ENCODE peak calls at places on chromosome 20, in four cellular contexts. L, D, A and M are unnamed samples. For H3K27me3, the result is how much of the 10 kb centered on the place peaks cover.

GRCh38 chr20:21134883-21135493 is 9.1 kb downstream of the KIZ start:
- DNase-seq in D (no peak), A (no peak), L (no peak), M (no peak)

GRCh38 chr20:33840759-33841438 is 29.8 kb downstream of the CHMP4B start:
- DNase-seq in A (no peak), L (no peak), D (no peak), M (no peak)

GRCh38 chr20:11431613-11432012 is 486.1 kb upstream of the BTBD3 start:
- DNase-seq in A (no peak), L (no peak), D (no peak), M (no peak)

GRCh38 chr20:33893314-33893713 is 82.2 kb downstream of the CHMP4B start:
- DNase-seq in L (no peak), D (no peak), A (peak), M (no peak)

GRCh38 chr20:17969276-17969883 is 562 bp downstream of the MGME1 start:
- DNase-seq in A (no peak), L (peak), D (peak), M (no peak)

GRCh38 chr20:52031206-52031573 is 160.4 kb downstream of the ZFP64 start:
- DNase-seq in L (no peak), A (no peak), D (no peak), M (no peak)

GRCh38 chr20:60006261-60006660 is 48.0 kb downstream of the CDH26 start:
- DNase-seq in A (no peak), D (no peak), L (no peak), M (no peak)

GRCh38 chr20:55186228-55186627 is 710.8 kb downstream of the DOK5 start:
- DNase-seq in L (no peak), D (no peak), A (no peak), M (no peak)

GRCh38 chr20:47725248-47725973 is 59.9 kb downstream of the SULF2 start:
- DNase-seq in A (peak), L (peak), D (peak), M (peak)

GRCh38 chr20:48015943-48016723 is 230.9 kb upstream of the SULF2 start:
- DNase-seq in A (peak), L (no peak), D (no peak), M (no peak)

GRCh38 chr20:62710886-62711702 is 2.5 kb downstream of the NTSR1 start:
- DNase-seq in A (no peak), L (no peak), D (no peak), M (no peak)

GRCh38 chr20:49276895-49277785 is 717 bp downstream of the ZNFX1 start:
- DNase-seq in L (peak), D (peak), A (no peak), M (no peak)

GRCh38 chr20:37913563-37914366 is 10.8 kb downstream of the VSTM2L start:
- DNase-seq in L (peak), A (no peak), D (no peak), M (no peak)

GRCh38 chr20:18187020-18187419 is 49.4 kb downstream of the KAT14 start:
- DNase-seq in A (no peak), L (no peak), D (no peak), M (no peak)

GRCh38 chr20:6501061-6501460 is 266.4 kb upstream of the BMP2 start:
- DNase-seq in D (no peak), A (peak), L (no peak), M (no peak)

GRCh38 chr20:23626040-23626620 is 11.6 kb downstream of the CST3 start:
- DNase-seq in D (no peak), A (no peak), L (peak), M (no peak)

GRCh38 chr20:38866265-38867061 is 59.8 kb upstream of the FAM83D start:
- DNase-seq in A (no peak), D (no peak), L (no peak), M (no peak)

GRCh38 chr20:62236674-62236996 is 1.7 kb upstream of the OSBPL2 start:
- DNase-seq in L (peak), D (no peak), A (no peak), M (no peak)

GRCh38 chr20:18666803-18667460 is 79.1 kb downstream of the DTD1 start:
- DNase-seq in L (no peak), A (no peak), D (no peak), M (no peak)

GRCh38 chr20:13221673-13222318 is 722 bp downstream of the ISM1 start:
- DNase-seq in L (peak), A (peak), D (peak), M (no peak)

GRCh38 chr20:33648396-33649004 is 13.6 kb upstream of the C20orf144 start:
- DNase-seq in L (no peak), D (no peak), A (no peak), M (no peak)

GRCh38 chr20:17808357-17808756 is 108.6 kb downstream of the BANF2 start:
- DNase-seq in D (peak), L (no peak), A (peak), M (no peak)

GRCh38 chr20:39877792-39878191 is 811.2 kb downstream of the MAFB start:
- DNase-seq in D (no peak), L (no peak), A (no peak), M (no peak)

GRCh38 chr20:49281059-49281912 is 3.4 kb upstream of the ZNFX1 start:
- DNase-seq in D (no peak), L (peak), A (peak), M (no peak)

GRCh38 chr20:53444386-53444785 is 149.3 kb downstream of the ZNF217 start:
- DNase-seq in L (no peak), A (no peak), D (no peak), M (no peak)
- H3K27me3 ChIP-seq in L (under half), A (under half), D (under half), M (under half)

DNA sequence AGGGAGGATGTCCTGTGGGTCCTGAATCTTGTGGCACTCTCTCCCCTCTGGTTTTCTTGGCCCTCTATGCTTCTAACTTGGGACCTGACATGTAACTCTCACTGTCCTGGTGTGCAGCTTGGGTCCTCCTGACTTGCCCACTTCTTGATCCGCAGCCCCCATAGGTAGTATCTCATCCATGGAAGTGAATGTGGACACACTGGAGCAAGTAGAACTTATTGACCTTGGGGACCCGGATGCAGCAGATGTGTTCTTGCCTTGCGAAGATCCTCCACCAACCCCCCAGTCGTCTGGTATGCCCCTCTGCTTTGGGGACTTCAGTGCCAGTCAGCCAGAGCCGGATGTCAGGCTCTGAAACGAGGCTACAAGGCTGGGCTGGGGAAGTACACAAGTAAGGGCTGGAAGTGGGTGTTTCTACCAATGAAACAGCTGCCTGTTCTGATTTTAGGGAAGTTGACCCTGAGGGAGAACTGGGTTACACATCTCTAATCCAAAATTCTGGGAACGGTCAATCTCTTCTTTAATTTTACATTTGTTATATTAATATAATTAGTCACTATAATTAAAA is 641 bp downstream of the DBNDD2 start:
- DNase-seq in D (peak), L (no peak), A (no peak), M (no peak)
- H3K27ac ChIP-seq in D (peak), L (no peak), A (no peak), M (no peak)

GRCh38 chr20:44207066-44207723 is 3.4 kb downstream of the OSER1 start:
- DNase-seq in A (no peak), D (no peak), L (no peak), M (no peak)

GRCh38 chr20:44209691-44210421 is 715 bp downstream of the OSER1 start:
- DNase-seq in A (peak), D (no peak), L (peak), M (no peak)

GRCh38 chr20:44210422-44211176 is at the start of gene OSER1:
- DNase-seq in D (peak), A (peak), L (peak), M (peak)

GRCh38 chr20:44208165-44208564 is 2.4 kb downstream of the OSER1 start:
- DNase-seq in A (no peak), D (no peak), L (no peak), M (no peak)

DNA sequence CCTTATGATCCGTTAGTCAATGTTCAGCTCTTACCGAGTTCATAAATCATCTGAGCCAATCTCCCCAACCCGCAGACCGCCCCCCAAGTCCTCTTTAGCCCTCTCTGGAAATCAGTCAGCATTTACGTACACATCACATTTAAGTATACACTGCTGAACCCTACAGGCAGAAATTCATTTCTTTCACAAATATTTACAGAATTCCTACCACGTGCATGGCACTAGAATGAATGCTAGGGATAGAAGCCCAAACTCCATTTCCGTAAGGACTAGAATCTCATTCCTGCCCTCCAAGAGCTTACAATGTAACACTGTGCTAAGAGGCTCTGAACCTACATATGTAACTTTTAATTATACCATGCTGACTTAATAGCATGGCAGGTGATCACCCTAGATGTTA is 1.8 kb downstream of the OSER1 start:
- DNase-seq in L (no peak), A (no peak), D (no peak), M (no peak)
- H3K4me3 ChIP-seq in L (peak), A (peak), D (peak), M (no peak)

DNA sequence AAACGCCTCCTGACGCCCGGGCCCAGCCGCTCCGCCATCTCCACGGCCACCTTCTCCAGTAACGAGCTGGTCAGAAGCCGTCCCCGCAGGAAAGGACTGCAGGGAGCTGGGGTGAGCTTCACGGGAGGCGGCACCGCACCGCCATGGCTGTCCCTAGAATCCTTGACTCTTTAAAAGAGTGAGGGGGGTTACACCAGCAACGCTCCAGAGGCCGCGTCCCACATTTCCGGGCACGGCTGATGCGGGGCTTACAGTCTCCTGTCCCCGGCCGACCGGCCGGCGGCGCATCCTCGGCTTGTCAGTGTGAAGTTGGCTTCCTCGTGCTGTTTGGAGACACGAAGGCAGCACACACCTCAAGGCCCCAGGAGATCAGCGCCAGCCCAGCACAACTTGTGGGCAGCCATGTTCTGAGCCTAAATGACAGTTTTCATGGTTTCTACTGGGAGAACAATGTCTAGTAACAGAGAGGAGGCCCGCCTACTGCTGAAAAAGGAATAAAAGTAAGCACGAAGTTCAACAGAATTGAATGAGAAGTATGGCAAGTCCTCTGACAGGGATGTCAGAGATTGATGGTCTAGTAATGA is 30.4 kb downstream of the SLC2A4RG start:
- DNase-seq in A (no peak), L (no peak), D (peak), M (no peak)
- H3K27me3 ChIP-seq in A (under half), L (under half), D (under half), M (under half)

DNA sequence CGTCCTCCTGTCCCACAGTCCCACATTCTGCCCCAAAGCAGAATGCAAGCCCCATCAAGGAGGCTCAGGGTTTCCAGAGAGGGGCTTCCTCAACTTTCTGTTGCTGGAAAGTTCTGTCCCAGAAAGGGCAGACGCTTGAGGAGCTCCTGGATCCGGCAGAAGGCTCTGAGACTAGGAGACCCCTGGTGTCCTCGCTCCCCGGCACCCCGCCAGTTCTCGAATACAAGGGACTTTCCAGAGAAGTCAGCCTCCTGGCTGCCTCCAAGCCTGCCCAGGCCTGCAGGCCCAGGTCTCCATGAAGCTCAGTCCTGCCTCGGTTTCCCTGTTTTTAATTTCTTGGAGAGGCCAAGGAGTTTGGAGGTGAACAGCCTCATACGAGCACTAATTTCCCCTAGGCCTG is 150.4 kb downstream of the CEBPB start:
- DNase-seq in A (no peak), L (no peak), D (no peak), M (no peak)
- H3K27ac ChIP-seq in A (no peak), L (no peak), D (peak), M (no peak)

GRCh38 chr20:35492352-35492751 is 37.0 kb downstream of the CEP250 start:
- DNase-seq in L (no peak), D (no peak), A (no peak), M (no peak)

GRCh38 chr20:35491823-35492222 is 36.4 kb downstream of the CEP250 start:
- DNase-seq in A (peak), L (no peak), D (no peak), M (no peak)

GRCh38 chr20:35487479-35487878 is 32.1 kb downstream of the CEP250 start:
- DNase-seq in A (no peak), L (no peak), D (no peak), M (no peak)

GRCh38 chr20:35489717-35490116 is 34.3 kb downstream of the CEP250 start:
- DNase-seq in D (no peak), A (no peak), L (no peak), M (no peak)

DNA sequence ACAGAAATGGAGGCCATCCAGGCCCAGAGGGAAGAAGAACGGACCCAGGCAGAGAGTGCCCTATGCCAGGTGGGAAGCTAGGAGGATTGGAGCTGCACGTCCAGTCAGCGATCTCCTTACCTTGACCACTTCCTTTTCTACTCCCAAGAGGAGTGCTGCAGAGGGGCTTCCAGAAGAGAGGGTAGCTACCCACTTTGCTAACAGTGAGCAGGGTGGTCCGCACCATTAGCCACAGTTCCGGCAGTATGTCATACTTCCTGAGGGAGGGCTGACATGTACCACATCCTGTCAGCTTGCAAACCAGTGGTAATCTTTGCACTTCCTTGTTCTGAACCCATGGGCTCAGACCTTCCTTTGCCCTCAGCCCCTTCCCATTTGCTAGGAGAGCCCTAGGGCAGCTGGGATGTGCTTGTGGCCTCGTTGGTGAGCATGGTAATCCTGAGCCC is 35.4 kb downstream of the CEP250 start:
- DNase-seq in L (no peak), D (no peak), A (no peak), M (no peak)
- H3K4me3 ChIP-seq in L (no peak), D (peak), A (no peak), M (no peak)

DNA sequence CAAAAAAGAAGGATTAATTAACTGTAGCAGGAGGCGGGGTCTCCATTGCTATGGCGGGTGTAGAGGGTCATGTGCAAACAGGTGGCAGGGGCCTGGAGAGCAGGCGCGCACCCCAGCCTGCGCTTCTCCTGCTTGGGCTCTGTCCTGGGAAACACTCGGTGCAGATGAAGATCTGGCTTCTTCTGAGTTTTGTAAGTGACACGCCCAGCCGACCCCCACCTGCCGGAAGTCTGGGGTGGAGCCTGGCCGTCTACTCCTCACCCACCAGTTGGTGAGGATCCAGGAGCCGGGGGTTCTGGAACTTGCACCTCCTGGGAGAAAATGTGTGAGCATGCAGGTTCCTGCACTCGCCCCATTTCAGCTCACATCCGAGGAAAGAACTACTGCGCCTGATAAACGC is 19.3 kb downstream of the PMEPA1 start:
- DNase-seq in A (no peak), L (no peak), D (no peak), M (no peak)
- H3K27me3 ChIP-seq in A (under half), L (under half), D (under half), M (under half)